ENCODE peak calls at places on chromosomes 2 and 18, in ten cellular contexts. W is T-cell; K is activated T-cell treated with anti-CD3 and anti-CD28 coated beads, Interleukin-2, amount 50 U/mL, for 4 hours; E is Panc1; A is pancreas; Q is stimulated activated effector memory CD8-positive, alpha-beta T cell treated with anti-CD3 and anti-CD28 coated beads, Interleukin-12 subunit alpha, Interleukin-12 subunit beta, amount 100 ng/mL, for 72 hours; R is effector memory CD8-positive, alpha-beta T cell; N is naive thymus-derived CD8-positive, alpha-beta T cell; B is esophagus mucosa; Z is Right ventricle myocardium superior. J is an unnamed sample.

GRCh38 chr2:150621800-150622199 is 134.3 kb upstream of the RND3 start:
- ATAC-seq in Q (no peak), R (no peak), K (no peak), Z (no peak), A (no peak), E (peak), W (no peak), B (peak), N (no peak), J (no peak)

GRCh38 chr2:85265304-85265703 is 62.5 kb downstream of the TGOLN2 start:
- ATAC-seq in Z (peak), B (no peak), R (no peak), N (no peak), A (no peak), W (no peak), Q (no peak), K (no peak), E (no peak), J (no peak)

GRCh38 chr2:60862642-60863041 is 18.7 kb upstream of the REL start:
- ATAC-seq in W (no peak), N (no peak), E (no peak), Q (peak), B (no peak), R (no peak), A (no peak), K (no peak), Z (no peak), J (no peak)

GRCh38 chr2:79275863-79276262 is 116.3 kb upstream of the REG3A start:
- ATAC-seq in Z (no peak), W (no peak), Q (no peak), R (no peak), A (no peak), N (no peak), B (no peak), E (no peak), K (no peak), J (no peak)

GRCh38 chr2:2875296-2875695 is 502.3 kb downstream of the EIPR1 start:
- ATAC-seq in K (no peak), R (no peak), W (no peak), E (no peak), B (peak), Q (no peak), Z (no peak), A (no peak), N (no peak), J (no peak)

GRCh38 chr2:84782717-84783442 is 98.0 kb downstream of the TRABD2A start:
- ATAC-seq in N (peak), Z (no peak), R (peak), E (no peak), B (no peak), K (no peak), A (no peak), W (peak), Q (peak), J (no peak)

GRCh38 chr2:43314299-43314927 is 88.0 kb upstream of the ZFP36L2 start:
- ATAC-seq in A (peak), B (no peak), N (no peak), K (peak), W (no peak), R (no peak), E (no peak), Q (no peak), Z (no peak), J (no peak)

GRCh38 chr2:25274868-25275574 is 66.7 kb downstream of the DNMT3A start:
- ATAC-seq in Z (peak), B (no peak), N (peak), W (peak), R (peak), A (peak), K (peak), Q (peak), E (no peak), J (no peak)

GRCh38 chr2:47488870-47489584 is 86.1 kb downstream of the MSH2 start:
- ATAC-seq in Q (no peak), K (no peak), R (no peak), E (peak), Z (no peak), W (no peak), A (peak), N (no peak), B (peak), J (no peak)

GRCh38 chr2:44955593-44956449 is 14.3 kb downstream of the SIX3 start:
- ATAC-seq in Z (peak), B (peak), W (peak), K (peak), E (peak), A (peak), R (peak), Q (peak), N (peak), J (peak)

GRCh38 chr2:221449406-221449805 is 122.7 kb downstream of the EPHA4 start:
- ATAC-seq in Q (no peak), R (no peak), K (no peak), Z (no peak), W (no peak), E (no peak), N (no peak), A (no peak), B (no peak), J (no peak)

GRCh38 chr18:21703241-21703820 is 1.2 kb downstream of the ABHD3 start:
- ATAC-seq in K (no peak), Z (no peak), E (no peak), W (no peak), R (no peak), N (no peak), A (no peak), Q (peak), B (no peak), J (no peak)

GRCh38 chr2:145029885-145030284 is 510.0 kb upstream of the ZEB2 start:
- ATAC-seq in K (no peak), W (no peak), Q (no peak), Z (no peak), E (no peak), R (no peak), N (no peak), B (no peak), A (no peak), J (no peak)

GRCh38 chr2:241974096-241974495 is 104.6 kb downstream of the RTP5 start:
- ATAC-seq in A (no peak), K (no peak), Q (no peak), N (no peak), B (no peak), W (no peak), R (no peak), Z (no peak), E (no peak), J (no peak)

GRCh38 chr2:147739531-147739930 is 105.3 kb upstream of the ACVR2A start:
- ATAC-seq in N (no peak), B (no peak), W (no peak), Q (no peak), Z (no peak), A (no peak), K (no peak), R (no peak), E (no peak), J (no peak)

GRCh38 chr2:42321452-42322064 is 39.5 kb downstream of the COX7A2L start:
- ATAC-seq in Z (no peak), E (no peak), R (peak), Q (no peak), W (peak), B (no peak), N (no peak), A (no peak), K (no peak), J (no peak)

GRCh38 chr2:135688978-135689377 is 52.7 kb upstream of the UBXN4 start:
- ATAC-seq in Q (no peak), N (no peak), K (no peak), Z (no peak), W (no peak), R (no peak), B (no peak), E (no peak), A (no peak), J (no peak)

GRCh38 chr2:216485237-216485636 is 13.4 kb upstream of the RPL37A start:
- ATAC-seq in B (peak), K (no peak), R (no peak), W (no peak), E (no peak), Q (no peak), N (no peak), A (no peak), Z (no peak), J (no peak)

GRCh38 chr2:143730950-143731254 is 601.7 kb downstream of the ARHGAP15 start:
- ATAC-seq in E (no peak), W (no peak), B (no peak), Z (no peak), K (no peak), R (peak), A (no peak), Q (peak), N (no peak), J (peak)

GRCh38 chr2:10329880-10330699 is 27.4 kb downstream of the HPCAL1 start:
- ATAC-seq in N (peak), E (peak), B (no peak), Q (no peak), K (peak), A (peak), W (peak), Z (no peak), R (peak), J (no peak)

GRCh38 chr2:172613610-172614231 is 57.8 kb downstream of the PDK1 start:
- ATAC-seq in W (no peak), A (no peak), Z (no peak), Q (no peak), E (no peak), B (no peak), K (no peak), R (no peak), N (no peak), J (no peak)

GRCh38 chr18:33951031-33951430 is 273.7 kb downstream of the NOL4 start:
- ATAC-seq in Q (no peak), B (no peak), K (no peak), R (no peak), E (no peak), Z (no peak), A (no peak), N (no peak), W (no peak), J (no peak)

GRCh38 chr2:160257015-160257741 is 57.1 kb upstream of the ITGB6 start:
- ATAC-seq in E (no peak), B (peak), R (no peak), N (no peak), W (no peak), A (peak), Q (no peak), Z (no peak), K (no peak), J (no peak)

GRCh38 chr18:8858888-8859511 is 153.6 kb downstream of the MTCL1 start:
- ATAC-seq in E (no peak), N (no peak), Q (no peak), Z (peak), K (no peak), W (no peak), R (no peak), B (peak), A (peak), J (no peak)

GRCh38 chr2:229275506-229275905 is 4.4 kb upstream of the PID1 start:
- ATAC-seq in A (no peak), B (no peak), N (no peak), E (no peak), Z (no peak), K (no peak), W (no peak), Q (no peak), R (no peak), J (no peak)

GRCh38 chr18:58911766-58912165 is 47.1 kb downstream of the ZNF532 start:
- ATAC-seq in E (no peak), B (no peak), R (no peak), Q (no peak), W (no peak), N (no peak), A (peak), K (no peak), Z (peak), J (no peak)

GRCh38 chr2:159094173-159094737 is 125.8 kb downstream of the TANC1 start:
- ATAC-seq in Z (peak), W (peak), Q (peak), B (no peak), E (peak), A (no peak), K (peak), N (peak), R (peak), J (no peak)

GRCh38 chr2:32783933-32784332 is 156.1 kb downstream of the TTC27 start:
- ATAC-seq in W (no peak), B (no peak), E (no peak), Z (peak), R (no peak), N (no peak), Q (no peak), K (no peak), A (no peak), J (no peak)

GRCh38 chr2:162053066-162053807 is 20.8 kb downstream of the DPP4 start:
- ATAC-seq in A (no peak), N (no peak), W (no peak), K (no peak), Z (no peak), B (peak), E (no peak), Q (no peak), R (no peak), J (no peak)

GRCh38 chr2:235232474-235233435 is 261.1 kb upstream of the AGAP1 start:
- ATAC-seq in Z (no peak), E (no peak), Q (no peak), B (no peak), W (no peak), K (no peak), R (no peak), N (no peak), A (no peak), J (no peak)

GRCh38 chr2:116645155-116645554 is 1169.3 kb upstream of the DDX18 start:
- ATAC-seq in Q (no peak), N (no peak), Z (no peak), E (no peak), R (no peak), A (no peak), K (no peak), W (no peak), B (no peak), J (no peak)

GRCh38 chr2:107621186-107621835 is 205.4 kb upstream of the RGPD4 start:
- ATAC-seq in Q (no peak), N (no peak), A (no peak), B (no peak), W (no peak), K (no peak), Z (peak), R (no peak), E (no peak), J (no peak)

GRCh38 chr2:186696337-186696736 is 2.5 kb downstream of the FAM171B start:
- ATAC-seq in Q (no peak), N (no peak), K (no peak), Z (no peak), E (no peak), W (no peak), R (no peak), A (no peak), B (no peak), J (no peak)

GRCh38 chr2:166117491-166117890 is 10.3 kb downstream of the SCN1A start:
- ATAC-seq in Z (no peak), N (no peak), Q (no peak), B (no peak), A (no peak), K (no peak), R (no peak), E (no peak), W (no peak), J (no peak)

GRCh38 chr2:195319112-195319460 is 337.9 kb upstream of the SLC39A10 start:
- ATAC-seq in A (no peak), Q (no peak), E (peak), W (no peak), R (no peak), B (peak), N (no peak), K (no peak), Z (no peak), J (no peak)

GRCh38 chr2:192413812-192414424 is 219.2 kb upstream of the TMEFF2 start:
- ATAC-seq in N (no peak), R (no peak), K (peak), E (no peak), A (no peak), W (no peak), Q (peak), Z (no peak), B (no peak), J (peak)

J was measured in stimulated activated memory B cell treated with anti-CD40 and anti-IgM and Interleukin-4, amounts not matched to agents 10 μg/mL and 1 μg/mL and 100 μg/mL, for 72 hours.